ENCODE peak calls at places on chromosomes 16 and 17, in nine cellular contexts. One of them, this sample, is unnamed.

GRCh38 chr17:40903129-40903847 is 18.2 kb upstream of the KRT20 start:
- DNase-seq in hypothalamus: no peak
- DNase-seq in lower lobe of right lung: no peak
- DNase-seq in NCI-H774: peak
- DNase-seq in dorsolateral prefrontal cortex: no peak
- DNase-seq in NCI-H2171 treated with DMSO at 0.1 percent for 48 hours: no peak
- DNase-seq in B cell: no peak
- DNase-seq in Ammon's horn: no peak
- DNase-seq in stimulated activated CD8-positive, alpha-beta memory T cell treated with anti-CD3 and anti-CD28 coated beads, Interleukin-7, amount 100 ng/mL, for 24 hours: no peak
- DNase-seq in this sample: peak

GRCh38 chr17:27861979-27862378 is 31.2 kb downstream of the LYRM9 start:
- DNase-seq in stimulated activated CD8-positive, alpha-beta memory T cell treated with anti-CD3 and anti-CD28 coated beads, Interleukin-7, amount 100 ng/mL, for 24 hours: no peak
- DNase-seq in dorsolateral prefrontal cortex: no peak
- DNase-seq in lower lobe of right lung: no peak
- DNase-seq in B cell: no peak
- DNase-seq in hypothalamus: no peak
- DNase-seq in Ammon's horn: no peak
- DNase-seq in NCI-H2171 treated with DMSO at 0.1 percent for 48 hours: no peak
- DNase-seq in NCI-H774: no peak
- DNase-seq in this sample: no peak

GRCh38 chr16:17885659-17886200 is 415.0 kb upstream of the XYLT1 start:
- DNase-seq in lower lobe of right lung: no peak
- DNase-seq in B cell: no peak
- DNase-seq in Ammon's horn: no peak
- DNase-seq in NCI-H774: no peak
- DNase-seq in dorsolateral prefrontal cortex: no peak
- DNase-seq in hypothalamus: no peak
- DNase-seq in NCI-H2171 treated with DMSO at 0.1 percent for 48 hours: no peak
- DNase-seq in stimulated activated CD8-positive, alpha-beta memory T cell treated with anti-CD3 and anti-CD28 coated beads, Interleukin-7, amount 100 ng/mL, for 24 hours: no peak
- DNase-seq in this sample: no peak

GRCh38 chr16:874366-875181 is 74.0 kb upstream of the GNG13 start:
- DNase-seq in stimulated activated CD8-positive, alpha-beta memory T cell treated with anti-CD3 and anti-CD28 coated beads, Interleukin-7, amount 100 ng/mL, for 24 hours: no peak
- DNase-seq in lower lobe of right lung: peak
- DNase-seq in Ammon's horn: no peak
- DNase-seq in hypothalamus: no peak
- DNase-seq in NCI-H2171 treated with DMSO at 0.1 percent for 48 hours: no peak
- DNase-seq in NCI-H774: no peak
- DNase-seq in dorsolateral prefrontal cortex: no peak
- DNase-seq in B cell: no peak
- DNase-seq in this sample: no peak

GRCh38 chr17:35368086-35368824 is 5.2 kb downstream of the SLFN11 start:
- DNase-seq in NCI-H774: no peak
- DNase-seq in B cell: peak
- DNase-seq in lower lobe of right lung: no peak
- DNase-seq in NCI-H2171 treated with DMSO at 0.1 percent for 48 hours: no peak
- DNase-seq in hypothalamus: peak
- DNase-seq in dorsolateral prefrontal cortex: no peak
- DNase-seq in Ammon's horn: peak
- DNase-seq in stimulated activated CD8-positive, alpha-beta memory T cell treated with anti-CD3 and anti-CD28 coated beads, Interleukin-7, amount 100 ng/mL, for 24 hours: no peak
- DNase-seq in this sample: no peak

GRCh38 chr16:65537336-65537735 is 415.5 kb upstream of the CDH11 start:
- DNase-seq in lower lobe of right lung: no peak
- DNase-seq in hypothalamus: no peak
- DNase-seq in Ammon's horn: no peak
- DNase-seq in NCI-H2171 treated with DMSO at 0.1 percent for 48 hours: no peak
- DNase-seq in NCI-H774: no peak
- DNase-seq in B cell: no peak
- DNase-seq in dorsolateral prefrontal cortex: no peak
- DNase-seq in stimulated activated CD8-positive, alpha-beta memory T cell treated with anti-CD3 and anti-CD28 coated beads, Interleukin-7, amount 100 ng/mL, for 24 hours: no peak
- DNase-seq in this sample: no peak

GRCh38 chr16:78298986-78299385 is 199.5 kb downstream of the WWOX start:
- DNase-seq in stimulated activated CD8-positive, alpha-beta memory T cell treated with anti-CD3 and anti-CD28 coated beads, Interleukin-7, amount 100 ng/mL, for 24 hours: no peak
- DNase-seq in NCI-H2171 treated with DMSO at 0.1 percent for 48 hours: no peak
- DNase-seq in hypothalamus: no peak
- DNase-seq in dorsolateral prefrontal cortex: no peak
- DNase-seq in B cell: no peak
- DNase-seq in NCI-H774: no peak
- DNase-seq in lower lobe of right lung: no peak
- DNase-seq in Ammon's horn: no peak
- DNase-seq in this sample: no peak

GRCh38 chr16:57875347-57875746 is 73.1 kb upstream of the KIFC3 start:
- DNase-seq in hypothalamus: no peak
- DNase-seq in B cell: no peak
- DNase-seq in NCI-H774: no peak
- DNase-seq in stimulated activated CD8-positive, alpha-beta memory T cell treated with anti-CD3 and anti-CD28 coated beads, Interleukin-7, amount 100 ng/mL, for 24 hours: no peak
- DNase-seq in dorsolateral prefrontal cortex: no peak
- DNase-seq in lower lobe of right lung: no peak
- DNase-seq in Ammon's horn: no peak
- DNase-seq in NCI-H2171 treated with DMSO at 0.1 percent for 48 hours: no peak
- DNase-seq in this sample: no peak

GRCh38 chr17:37787055-37787720 is 42.3 kb upstream of the HNF1B start:
- DNase-seq in Ammon's horn: peak
- DNase-seq in lower lobe of right lung: no peak
- DNase-seq in hypothalamus: peak
- DNase-seq in B cell: no peak
- DNase-seq in stimulated activated CD8-positive, alpha-beta memory T cell treated with anti-CD3 and anti-CD28 coated beads, Interleukin-7, amount 100 ng/mL, for 24 hours: no peak
- DNase-seq in NCI-H774: no peak
- DNase-seq in dorsolateral prefrontal cortex: peak
- DNase-seq in NCI-H2171 treated with DMSO at 0.1 percent for 48 hours: no peak
- DNase-seq in this sample: no peak

GRCh38 chr17:37458805-37459204 is 30.9 kb upstream of the DUSP14 start:
- DNase-seq in Ammon's horn: no peak
- DNase-seq in B cell: no peak
- DNase-seq in hypothalamus: no peak
- DNase-seq in dorsolateral prefrontal cortex: no peak
- DNase-seq in lower lobe of right lung: no peak
- DNase-seq in NCI-H2171 treated with DMSO at 0.1 percent for 48 hours: no peak
- DNase-seq in NCI-H774: no peak
- DNase-seq in stimulated activated CD8-positive, alpha-beta memory T cell treated with anti-CD3 and anti-CD28 coated beads, Interleukin-7, amount 100 ng/mL, for 24 hours: no peak
- DNase-seq in this sample: no peak

GRCh38 chr16:85415196-85415988 is 197.7 kb upstream of the GSE1 start:
- DNase-seq in hypothalamus: no peak
- DNase-seq in Ammon's horn: no peak
- DNase-seq in B cell: no peak
- DNase-seq in lower lobe of right lung: peak
- DNase-seq in dorsolateral prefrontal cortex: no peak
- DNase-seq in stimulated activated CD8-positive, alpha-beta memory T cell treated with anti-CD3 and anti-CD28 coated beads, Interleukin-7, amount 100 ng/mL, for 24 hours: no peak
- DNase-seq in NCI-H2171 treated with DMSO at 0.1 percent for 48 hours: no peak
- DNase-seq in NCI-H774: no peak
- DNase-seq in this sample: no peak

GRCh38 chr17:72602517-72603345 is 481.9 kb downstream of the SOX9 start:
- DNase-seq in dorsolateral prefrontal cortex: no peak
- DNase-seq in hypothalamus: no peak
- DNase-seq in NCI-H774: no peak
- DNase-seq in lower lobe of right lung: peak
- DNase-seq in B cell: no peak
- DNase-seq in Ammon's horn: no peak
- DNase-seq in NCI-H2171 treated with DMSO at 0.1 percent for 48 hours: no peak
- DNase-seq in stimulated activated CD8-positive, alpha-beta memory T cell treated with anti-CD3 and anti-CD28 coated beads, Interleukin-7, amount 100 ng/mL, for 24 hours: no peak
- DNase-seq in this sample: no peak

GRCh38 chr16:66581246-66581952 is 2.1 kb downstream of the CMTM2 start:
- DNase-seq in Ammon's horn: no peak
- DNase-seq in dorsolateral prefrontal cortex: no peak
- DNase-seq in B cell: no peak
- DNase-seq in stimulated activated CD8-positive, alpha-beta memory T cell treated with anti-CD3 and anti-CD28 coated beads, Interleukin-7, amount 100 ng/mL, for 24 hours: no peak
- DNase-seq in hypothalamus: no peak
- DNase-seq in NCI-H774: no peak
- DNase-seq in NCI-H2171 treated with DMSO at 0.1 percent for 48 hours: no peak
- DNase-seq in lower lobe of right lung: no peak
- DNase-seq in this sample: no peak

GRCh38 chr17:82648761-82649474 is 674 bp upstream of the WDR45B start:
- DNase-seq in dorsolateral prefrontal cortex: no peak
- DNase-seq in NCI-H2171 treated with DMSO at 0.1 percent for 48 hours: peak
- DNase-seq in NCI-H774: peak
- DNase-seq in lower lobe of right lung: peak
- DNase-seq in Ammon's horn: peak
- DNase-seq in B cell: peak
- DNase-seq in hypothalamus: no peak
- DNase-seq in stimulated activated CD8-positive, alpha-beta memory T cell treated with anti-CD3 and anti-CD28 coated beads, Interleukin-7, amount 100 ng/mL, for 24 hours: peak
- DNase-seq in this sample: peak

GRCh38 chr16:13919330-13919682 is 648 bp upstream of the ERCC4 start:
- DNase-seq in lower lobe of right lung: no peak
- DNase-seq in dorsolateral prefrontal cortex: no peak
- DNase-seq in hypothalamus: no peak
- DNase-seq in Ammon's horn: no peak
- DNase-seq in B cell: peak
- DNase-seq in NCI-H774: peak
- DNase-seq in NCI-H2171 treated with DMSO at 0.1 percent for 48 hours: peak
- DNase-seq in stimulated activated CD8-positive, alpha-beta memory T cell treated with anti-CD3 and anti-CD28 coated beads, Interleukin-7, amount 100 ng/mL, for 24 hours: no peak
- DNase-seq in this sample: no peak

GRCh38 chr17:51079049-51079448 is 41.6 kb downstream of the SPAG9 start:
- DNase-seq in stimulated activated CD8-positive, alpha-beta memory T cell treated with anti-CD3 and anti-CD28 coated beads, Interleukin-7, amount 100 ng/mL, for 24 hours: no peak
- DNase-seq in lower lobe of right lung: no peak
- DNase-seq in Ammon's horn: no peak
- DNase-seq in NCI-H774: no peak
- DNase-seq in B cell: no peak
- DNase-seq in hypothalamus: no peak
- DNase-seq in dorsolateral prefrontal cortex: no peak
- DNase-seq in NCI-H2171 treated with DMSO at 0.1 percent for 48 hours: no peak
- DNase-seq in this sample: no peak

GRCh38 chr16:12802661-12803060 is 1.0 kb downstream of the CPPED1 start:
- DNase-seq in Ammon's horn: no peak
- DNase-seq in dorsolateral prefrontal cortex: no peak
- DNase-seq in B cell: no peak
- DNase-seq in hypothalamus: no peak
- DNase-seq in lower lobe of right lung: no peak
- DNase-seq in NCI-H2171 treated with DMSO at 0.1 percent for 48 hours: no peak
- DNase-seq in stimulated activated CD8-positive, alpha-beta memory T cell treated with anti-CD3 and anti-CD28 coated beads, Interleukin-7, amount 100 ng/mL, for 24 hours: no peak
- DNase-seq in NCI-H774: no peak
- DNase-seq in this sample: no peak

GRCh38 chr16:1859650-1860049 is 12.3 kb downstream of the MEIOB start:
- DNase-seq in NCI-H2171 treated with DMSO at 0.1 percent for 48 hours: no peak
- DNase-seq in Ammon's horn: no peak
- DNase-seq in dorsolateral prefrontal cortex: no peak
- DNase-seq in lower lobe of right lung: peak
- DNase-seq in NCI-H774: no peak
- DNase-seq in B cell: no peak
- DNase-seq in stimulated activated CD8-positive, alpha-beta memory T cell treated with anti-CD3 and anti-CD28 coated beads, Interleukin-7, amount 100 ng/mL, for 24 hours: no peak
- DNase-seq in hypothalamus: no peak
- DNase-seq in this sample: no peak